ENCODE peak calls at places on chromosome 14, in four cellular contexts. T, L, W and V are unnamed samples.
A peak's percentile ranks its signal among the peaks of the same experiment; 100 is the strongest.

GRCh38 chr14:106442857-106443256 is 916.5 kb downstream of the TMEM121 start:
- DNase-seq in T (no peak), L (no peak), W (peak; percentile 6), V (no peak)

GRCh38 chr14:103123128-103123633 is at the start of gene TNFAIP2:
- DNase-seq in T (peak; percentile 79), L (peak; percentile 45), W (peak; percentile 57), V (no peak)

GRCh38 chr14:54816450-54816849 is 86.2 kb downstream of the GCH1 start:
- DNase-seq in T (no peak), L (no peak), W (no peak), V (no peak)

GRCh38 chr14:24241829-24242443 is 487 bp downstream of the TINF2 start:
- DNase-seq in T (peak; percentile 91), L (peak; percentile 93), W (peak; percentile 97), V (peak; percentile 89)

GRCh38 chr14:70186826-70187483 is 1.8 kb downstream of the SLC8A3 start:
- DNase-seq in T (no peak), L (peak; percentile 2), W (peak; percentile 60), V (no peak)

GRCh38 chr14:63345826-63346225 is 27.1 kb upstream of the GPHB5 start:
- DNase-seq in T (no peak), L (no peak), W (no peak), V (no peak)

GRCh38 chr14:71583246-71583645 is 349.0 kb upstream of the RGS6 start:
- DNase-seq in T (no peak), L (no peak), W (no peak), V (no peak)

GRCh38 chr14:93778856-93779629 is 9.2 kb downstream of the PRIMA1 start:
- DNase-seq in T (no peak), L (no peak), W (no peak), V (no peak)

GRCh38 chr14:81551471-81551870 is 17.8 kb upstream of the SEL1L start:
- DNase-seq in T (no peak), L (no peak), W (no peak), V (no peak)

GRCh38 chr14:101499513-101499912 is 61.8 kb upstream of the DIO3 start:
- DNase-seq in T (no peak), L (no peak), W (no peak), V (no peak)

GRCh38 chr14:102055181-102055901 is 31.5 kb downstream of the HSP90AA1 start:
- DNase-seq in T (no peak), L (peak; percentile 50), W (no peak), V (peak; percentile 51)

GRCh38 chr14:72753044-72753710 is 140.7 kb downstream of the DPF3 start:
- DNase-seq in T (no peak), L (no peak), W (no peak), V (no peak)

GRCh38 chr14:100547633-100548294 is 39.5 kb downstream of the BEGAIN start:
- DNase-seq in T (peak; percentile 55), L (peak; percentile 68), W (no peak), V (peak; percentile 72)

GRCh38 chr14:92470215-92470614 is 43.4 kb upstream of the RIN3 start:
- DNase-seq in T (no peak), L (peak; percentile 56), W (no peak), V (peak; percentile 85)

GRCh38 chr14:90204516-90204915 is 51.8 kb upstream of the PSMC1 start:
- DNase-seq in T (no peak), L (no peak), W (no peak), V (no peak)

GRCh38 chr14:105077649-105077995 is 12.4 kb upstream of the GPR132 start:
- DNase-seq in T (no peak), L (no peak), W (no peak), V (no peak)

GRCh38 chr14:60064491-60065072 is 27.1 kb upstream of the PCNX4 start:
- DNase-seq in T (no peak), L (peak; percentile 67), W (peak; percentile 42), V (peak; percentile 32)

GRCh38 chr14:105391541-105391940 is 6.8 kb upstream of the TEX22 start:
- DNase-seq in T (no peak), L (no peak), W (no peak), V (no peak)

GRCh38 chr14:65962952-65963351 is 523.2 kb upstream of the CCDC196 start:
- DNase-seq in T (no peak), L (no peak), W (no peak), V (no peak)

GRCh38 chr14:99958380-99958779 is 106.8 kb upstream of the EVL start:
- DNase-seq in T (no peak), L (no peak), W (no peak), V (no peak)

GRCh38 chr14:45810152-45810872 is 557.3 kb upstream of the MIS18BP1 start:
- DNase-seq in T (no peak), L (no peak), W (no peak), V (no peak)

GRCh38 chr14:50964683-50965390 is 20.6 kb upstream of the PYGL start:
- DNase-seq in T (no peak), L (peak; percentile 97), W (no peak), V (peak; percentile 74)

GRCh38 chr14:103058209-103059055 is 1.1 kb upstream of the CDC42BPB start:
- DNase-seq in T (no peak), L (peak; percentile 20), W (no peak), V (no peak)

GRCh38 chr14:32608880-32609279 is 279.8 kb downstream of the AKAP6 start:
- DNase-seq in T (no peak), L (peak; percentile 73), W (no peak), V (peak; percentile 9)

GRCh38 chr14:24092110-24092959 is 1.8 kb upstream of the PCK2 start:
- DNase-seq in T (no peak), L (no peak), W (no peak), V (peak; percentile 69)

GRCh38 chr14:68507544-68508081 is 285.3 kb downstream of the ZFP36L1 start:
- DNase-seq in T (no peak), L (no peak), W (no peak), V (no peak)

GRCh38 chr14:23146423-23146910 is 27.4 kb upstream of the CEBPE start:
- DNase-seq in T (no peak), L (no peak), W (no peak), V (no peak)